ENCODE peak calls at places on chromosomes 2 and 18, in nine cellular contexts. L is chondrocyte, U is mesothelial cell of epicardium, W is Panc1, C is progenitor cell of endocrine pancreas, R is fibroblast of lung, V is fibroblast of the aortic adventitia, M is Calu3, H is heart right ventricle. X is an unnamed sample.

GRCh38 chr2:68119504-68119903 is 38.2 kb upstream of the PNO1 start:
- DNase-seq in M (no peak), R (no peak), U (no peak), C (no peak), W (no peak), V (no peak), L (no peak), H (no peak), X (no peak)

GRCh38 chr2:132477436-132477835 is 60.8 kb downstream of the GPR39 start:
- DNase-seq in W (no peak), V (no peak), M (no peak), R (peak), C (no peak), U (no peak), L (no peak), H (no peak), X (no peak)

GRCh38 chr2:47174731-47175361 is 19.7 kb upstream of the STPG4 start:
- DNase-seq in R (peak), L (no peak), H (no peak), U (no peak), C (no peak), W (no peak), V (peak), M (peak), X (no peak)

GRCh38 chr18:43917487-43917886 is 640.2 kb upstream of the SYT4 start:
- DNase-seq in L (no peak), V (no peak), M (no peak), H (no peak), U (no peak), R (no peak), C (no peak), W (no peak), X (no peak)

GRCh38 chr18:13574761-13575160 is 151.6 kb downstream of the FAM210A start:
- DNase-seq in U (no peak), M (no peak), C (no peak), W (no peak), H (no peak), R (no peak), L (no peak), V (no peak), X (no peak)

GRCh38 chr2:239444626-239445625 is 44.1 kb upstream of the HDAC4 start:
- DNase-seq in L (no peak), V (peak), W (no peak), U (no peak), M (peak), H (no peak), R (peak), C (no peak), X (no peak)

GRCh38 chr18:22637787-22638186 is 220.1 kb upstream of the CTAGE1 start:
- DNase-seq in U (no peak), L (no peak), R (peak), H (no peak), W (no peak), M (no peak), V (peak), C (no peak), X (no peak)

GRCh38 chr18:50722311-50722710 is 97.5 kb downstream of the MRO start:
- DNase-seq in C (no peak), H (no peak), U (no peak), V (no peak), M (no peak), R (no peak), L (no peak), W (no peak), X (no peak)

GRCh38 chr18:36610716-36611115 is 218.1 kb downstream of the TPGS2 start:
- DNase-seq in C (no peak), R (no peak), H (no peak), W (no peak), M (no peak), U (no peak), L (no peak), V (no peak), X (no peak)

GRCh38 chr2:237876518-237876917 is 17.1 kb downstream of the RAMP1 start:
- DNase-seq in R (no peak), W (no peak), V (no peak), M (no peak), U (no peak), H (no peak), L (peak), C (no peak), X (no peak)

GRCh38 chr2:237877576-237878307 is 18.3 kb downstream of the RAMP1 start:
- DNase-seq in V (no peak), C (no peak), U (no peak), W (no peak), L (peak), R (no peak), H (no peak), M (no peak), X (no peak)

GRCh38 chr2:237876056-237876439 is 16.6 kb downstream of the RAMP1 start:
- DNase-seq in V (no peak), R (no peak), H (no peak), M (no peak), W (no peak), L (no peak), U (no peak), C (no peak), X (no peak)

GRCh38 chr2:237878321-237879057 is 19.1 kb downstream of the RAMP1 start:
- DNase-seq in U (no peak), M (no peak), W (no peak), H (no peak), V (no peak), L (peak), R (no peak), C (no peak), X (no peak)

DNA sequence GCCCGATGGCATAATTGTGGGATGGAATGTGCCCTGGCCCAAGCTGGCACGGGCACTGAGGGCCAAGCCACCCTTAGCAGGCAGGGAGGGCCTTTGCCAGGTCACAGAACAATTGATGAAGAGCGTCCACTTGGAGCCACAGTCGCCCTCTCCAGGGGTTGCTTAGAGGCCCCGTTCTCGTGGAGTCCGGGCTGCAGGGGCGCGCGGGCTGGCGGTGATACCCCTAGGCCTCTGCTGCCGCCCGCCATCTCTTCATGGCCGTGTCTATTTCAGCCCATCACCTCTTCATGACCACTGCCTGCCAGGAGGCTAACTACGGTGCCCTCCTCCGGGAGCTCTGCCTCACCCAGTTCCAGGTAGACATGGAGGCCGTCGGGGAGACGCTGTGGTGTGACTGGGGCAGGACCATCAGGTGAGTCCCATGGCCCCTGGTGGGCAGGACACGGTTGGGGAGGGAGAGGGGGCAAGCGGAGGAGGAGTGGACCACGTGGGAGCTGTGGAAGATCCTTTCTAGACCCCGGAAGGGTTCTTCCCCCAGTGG is 17.6 kb downstream of the RAMP1 start:
- DNase-seq in M (no peak), C (no peak), L (no peak), W (no peak), R (no peak), V (no peak), U (no peak), H (no peak), X (no peak)
- TF ChIP-seq CTCF in M (no peak), C (no peak), L (no peak), W (no peak), R (no peak), V (no peak), U (no peak), H (no peak), X (no peak)

GRCh38 chr2:75557474-75558131 is 3.1 kb downstream of the EVA1A start:
- DNase-seq in U (no peak), H (no peak), V (no peak), C (no peak), L (no peak), R (no peak), M (no peak), W (no peak), X (no peak)
- TF ChIP-seq CTCF in U (no peak), H (no peak), V (no peak), C (no peak), L (no peak), R (no peak), M (no peak), W (no peak), X (no peak)

GRCh38 chr2:94870392-94871225 is 621 bp upstream of the TEKT4 start:
- DNase-seq in V (no peak), R (no peak), C (no peak), U (peak), H (no peak), L (peak), W (no peak), M (peak), X (no peak)
- TF ChIP-seq CTCF in V (peak), R (peak), C (peak), U (peak), H (peak), L (peak), W (peak), M (peak), X (peak)

DNA sequence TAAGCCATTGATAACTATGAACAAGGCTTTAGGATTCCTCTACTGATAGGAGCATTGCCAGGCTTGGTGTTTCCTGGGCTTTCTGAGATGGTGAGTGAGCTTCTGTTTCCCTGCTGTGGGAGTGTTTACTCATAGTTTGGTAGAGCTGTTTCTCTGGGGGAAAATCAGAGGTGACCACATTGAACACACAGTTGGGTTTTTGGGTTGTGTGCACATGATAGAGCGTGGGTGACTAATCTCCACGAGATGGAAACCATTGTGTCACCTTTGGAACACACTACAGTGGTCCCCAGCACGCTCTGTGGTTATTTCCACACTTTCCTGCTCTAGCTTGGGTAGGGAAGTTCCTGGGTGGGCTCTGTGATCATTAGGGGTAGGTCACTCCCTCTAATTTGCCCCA is 5.4 kb downstream of the IL1R1 start:
- DNase-seq in M (no peak), R (peak), U (no peak), L (no peak), W (no peak), C (no peak), H (no peak), V (peak), X (no peak)
- TF ChIP-seq CTCF in M (no peak), R (no peak), U (no peak), L (no peak), W (no peak), C (no peak), H (no peak), V (no peak), X (no peak)

GRCh38 chr2:241844066-241844728 is 14.5 kb downstream of the PDCD1 start:
- DNase-seq in U (peak), V (peak), L (no peak), C (peak), H (peak), W (no peak), R (peak), M (peak), X (peak)
- TF ChIP-seq CTCF in U (no peak), V (no peak), L (peak), C (no peak), H (no peak), W (no peak), R (no peak), M (no peak), X (no peak)

DNA sequence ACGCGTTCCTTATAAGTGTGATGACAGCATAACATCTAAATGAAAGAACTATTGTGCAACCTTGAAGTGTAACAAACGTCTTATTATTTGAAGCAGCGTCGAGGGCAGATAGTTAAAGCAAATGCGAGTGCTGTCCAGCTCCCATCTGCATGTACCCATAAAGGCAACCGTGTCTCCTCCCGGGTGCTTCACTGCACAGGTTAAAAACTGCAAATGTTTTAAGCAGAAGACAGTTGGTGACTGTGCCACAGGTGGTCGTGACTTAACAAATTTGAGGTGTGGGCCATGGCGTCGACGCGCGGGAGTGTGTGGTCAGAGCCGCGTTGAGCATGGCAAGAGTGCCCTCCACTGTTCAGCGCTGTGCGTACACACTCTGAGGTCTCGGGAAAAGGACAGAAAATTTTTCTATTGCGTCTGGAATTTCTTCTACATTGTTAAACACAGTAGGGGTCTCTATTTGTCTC is 6.4 kb downstream of the SALL3 start:
- DNase-seq in W (peak), U (no peak), R (peak), L (no peak), H (no peak), V (no peak), C (no peak), M (peak), X (peak)
- TF ChIP-seq CTCF in W (peak), U (peak), R (peak), L (peak), H (peak), V (peak), C (peak), M (no peak), X (peak)

GRCh38 chr18:32919799-32920198 is 147.0 kb upstream of the KLHL14 start:
- DNase-seq in C (peak), U (no peak), L (no peak), R (peak), H (no peak), M (peak), V (peak), W (no peak), X (no peak)
- TF ChIP-seq CTCF in C (peak), U (no peak), L (peak), R (peak), H (peak), M (peak), V (peak), W (peak), X (peak)

DNA sequence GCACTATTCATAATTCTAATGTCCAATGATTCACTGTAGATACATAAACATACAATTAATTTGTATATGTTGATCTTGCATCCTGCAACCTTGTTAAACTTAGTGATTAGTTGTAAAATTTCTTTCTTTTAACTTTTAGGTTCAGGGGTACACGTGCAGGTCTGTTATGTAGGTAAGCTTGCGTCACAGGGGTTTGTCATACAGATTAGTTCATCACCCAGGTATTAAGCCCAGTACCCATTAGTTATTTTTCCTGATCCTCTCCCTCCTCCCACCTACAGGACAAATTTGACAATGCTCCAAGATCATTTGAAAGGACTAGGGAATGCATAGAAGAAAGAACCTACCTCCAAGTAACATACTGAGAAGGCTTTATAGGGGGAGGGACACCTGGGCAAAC is 290.1 kb downstream of the SRBD1 start:
- DNase-seq in W (no peak), H (no peak), R (no peak), U (no peak), L (no peak), C (no peak), M (no peak), V (no peak), X (no peak)
- TF ChIP-seq CTCF in W (no peak), H (no peak), R (no peak), U (no peak), L (no peak), C (no peak), M (no peak), V (no peak), X (no peak)

GRCh38 chr18:34028341-34028740 is 196.4 kb downstream of the NOL4 start:
- DNase-seq in C (no peak), V (no peak), H (no peak), R (peak), U (no peak), L (no peak), M (peak), W (no peak), X (no peak)

GRCh38 chr18:34033968-34034367 is 190.7 kb downstream of the NOL4 start:
- DNase-seq in V (no peak), U (no peak), H (no peak), R (no peak), W (no peak), M (no peak), C (no peak), L (no peak), X (no peak)

DNA sequence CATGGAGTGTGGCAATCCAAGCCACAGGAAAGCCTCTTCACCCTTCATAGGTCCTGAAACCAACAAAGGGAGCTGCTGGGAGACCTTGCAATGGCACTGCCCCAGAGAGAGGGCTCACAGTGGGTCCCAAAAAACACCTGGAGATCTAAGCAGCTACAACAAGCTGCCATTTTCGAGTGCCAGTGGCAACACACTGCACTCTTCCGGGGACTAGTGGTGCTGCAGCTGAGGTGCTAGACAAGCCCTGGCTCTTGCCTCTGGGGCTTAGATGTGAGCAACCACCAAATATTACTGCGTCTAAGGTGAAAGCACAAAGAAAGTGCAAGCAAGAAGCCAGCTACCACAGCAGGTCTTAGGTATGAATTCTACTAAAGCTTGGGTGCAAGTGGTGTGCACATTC is 192.9 kb downstream of the NOL4 start:
- DNase-seq in U (no peak), C (no peak), H (no peak), R (no peak), M (no peak), V (peak), L (peak), W (no peak), X (no peak)
- TF ChIP-seq CTCF in U (no peak), C (no peak), H (no peak), R (no peak), M (no peak), V (peak), L (no peak), W (no peak), X (no peak)

GRCh38 chr2:206442516-206442853 is 847 bp upstream of the ADAM23 start:
- DNase-seq in M (no peak), U (no peak), R (no peak), V (no peak), C (no peak), W (no peak), L (no peak), H (no peak), X (no peak)

GRCh38 chr2:206443735-206444527 is 599 bp downstream of the ADAM23 start:
- DNase-seq in V (peak), C (peak), U (peak), W (no peak), M (peak), L (no peak), R (peak), H (peak), X (peak)

GRCh38 chr2:206438196-206438727 is 5.1 kb upstream of the ADAM23 start:
- DNase-seq in U (no peak), R (no peak), L (no peak), V (no peak), M (no peak), W (no peak), C (no peak), H (no peak), X (no peak)

GRCh38 chr2:206445948-206446347 is 2.6 kb downstream of the ADAM23 start:
- DNase-seq in U (no peak), C (no peak), M (no peak), W (no peak), V (no peak), R (no peak), L (no peak), H (no peak), X (no peak)

DNA sequence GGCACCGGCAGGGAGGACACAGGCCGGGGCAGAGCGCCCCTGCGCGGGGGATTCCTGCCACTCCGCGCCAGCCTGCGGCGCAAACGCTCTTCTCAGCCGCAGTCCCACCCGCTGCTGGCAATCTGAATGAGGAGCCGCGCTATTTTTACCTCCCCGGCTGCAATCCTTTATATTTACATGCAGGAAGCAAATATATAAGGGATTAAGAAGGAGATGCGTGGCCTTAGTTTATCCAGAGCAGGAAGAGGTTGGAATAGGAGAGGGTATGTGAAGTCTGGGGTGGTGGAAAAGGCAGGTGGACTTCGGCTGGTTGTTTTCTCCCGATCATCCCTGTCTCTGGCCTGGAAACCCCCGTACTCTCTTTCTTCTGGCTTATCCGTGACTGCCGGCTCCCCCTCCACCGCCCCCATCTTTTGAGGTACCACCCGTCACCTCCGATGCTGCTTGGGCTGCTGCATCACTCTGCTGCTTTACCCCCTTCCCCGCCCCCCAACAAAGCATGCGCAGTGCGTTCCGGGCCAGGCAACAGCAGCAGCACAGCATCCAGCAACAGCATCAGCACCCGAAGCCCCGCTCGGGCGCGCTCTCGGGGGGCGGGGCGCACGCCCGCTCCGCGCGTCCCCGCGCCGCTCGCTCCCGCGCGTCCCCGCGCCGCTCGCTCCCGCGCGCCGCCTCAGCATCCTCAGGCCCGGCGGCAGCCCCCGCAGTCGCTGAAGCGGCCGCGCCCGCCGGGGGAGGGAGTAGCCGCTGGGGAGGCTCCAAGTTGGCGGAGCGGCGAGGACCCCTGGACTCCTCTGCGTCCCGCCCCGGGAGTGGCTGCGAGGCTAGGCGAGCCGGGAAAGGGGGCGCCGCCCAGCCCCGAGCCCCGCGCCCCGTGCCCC is at the start of gene ADAM23:
- DNase-seq in L (no peak), U (peak), H (peak), R (peak), V (peak), W (no peak), C (peak), M (peak), X (peak)
- TF ChIP-seq CTCF in L (peak), U (no peak), H (peak), R (no peak), V (no peak), W (no peak), C (peak), M (no peak), X (peak)

X was measured in neural crest cell.